ENCODE peak calls at places on chromosomes 13 and 19, in four cellular contexts. One of them, this sample, is unnamed.

GRCh38 chr19:44653977-44654784 is 10.5 kb downstream of the PVR start:
- DNase-seq in pulmonary artery endothelial cell: peak; percentile 29
- DNase-seq in neural crest cell: peak; percentile 19
- DNase-seq in GM04504: no peak
- DNase-seq in this sample: peak; percentile 48

GRCh38 chr19:1746401-1747284 is 6.7 kb upstream of the ONECUT3 start:
- DNase-seq in pulmonary artery endothelial cell: no peak
- DNase-seq in neural crest cell: no peak
- DNase-seq in GM04504: no peak
- DNase-seq in this sample: no peak

GRCh38 chr19:47427241-47428176 is 8.2 kb upstream of the MEIS3 start:
- DNase-seq in pulmonary artery endothelial cell: no peak
- DNase-seq in neural crest cell: peak; percentile 88
- DNase-seq in GM04504: no peak
- DNase-seq in this sample: peak; percentile 80

GRCh38 chr19:44738161-44738535 is 10.4 kb upstream of the BCL3 start:
- DNase-seq in pulmonary artery endothelial cell: no peak
- DNase-seq in neural crest cell: no peak
- DNase-seq in GM04504: no peak
- DNase-seq in this sample: no peak

GRCh38 chr13:28012383-28012782 is 23.9 kb upstream of the URAD start:
- DNase-seq in pulmonary artery endothelial cell: no peak
- DNase-seq in neural crest cell: no peak
- DNase-seq in GM04504: no peak
- DNase-seq in this sample: no peak

GRCh38 chr13:114089341-114089740 is 43.1 kb downstream of the RASA3 start:
- DNase-seq in pulmonary artery endothelial cell: no peak
- DNase-seq in neural crest cell: no peak
- DNase-seq in GM04504: no peak
- DNase-seq in this sample: no peak

GRCh38 chr13:109415057-109415456 is 371.3 kb downstream of the IRS2 start:
- DNase-seq in pulmonary artery endothelial cell: no peak
- DNase-seq in neural crest cell: no peak
- DNase-seq in GM04504: peak; percentile 20
- DNase-seq in this sample: no peak

GRCh38 chr19:8001651-8001994 is 3.8 kb downstream of the ELAVL1 start:
- DNase-seq in pulmonary artery endothelial cell: no peak
- DNase-seq in neural crest cell: no peak
- DNase-seq in GM04504: no peak
- DNase-seq in this sample: no peak

GRCh38 chr19:56403261-56403660 is 871 bp upstream of the ZNF583 start:
- DNase-seq in pulmonary artery endothelial cell: no peak
- DNase-seq in neural crest cell: no peak
- DNase-seq in GM04504: no peak
- DNase-seq in this sample: no peak

GRCh38 chr13:103277959-103278673 is 211.9 kb upstream of the SLC10A2 start:
- DNase-seq in pulmonary artery endothelial cell: no peak
- DNase-seq in neural crest cell: no peak
- DNase-seq in GM04504: no peak
- DNase-seq in this sample: no peak

GRCh38 chr19:47755065-47755761 is 9.9 kb downstream of the NOP53 start:
- DNase-seq in pulmonary artery endothelial cell: no peak
- DNase-seq in neural crest cell: no peak
- DNase-seq in GM04504: no peak
- DNase-seq in this sample: no peak

GRCh38 chr19:47687906-47688305 is 25.3 kb upstream of the EHD2 start:
- DNase-seq in pulmonary artery endothelial cell: no peak
- DNase-seq in neural crest cell: no peak
- DNase-seq in GM04504: no peak
- DNase-seq in this sample: no peak

GRCh38 chr19:49019242-49019932 is 2.5 kb upstream of the LHB start:
- DNase-seq in pulmonary artery endothelial cell: no peak
- DNase-seq in neural crest cell: peak; percentile 39
- DNase-seq in GM04504: no peak
- DNase-seq in this sample: peak; percentile 88

GRCh38 chr19:46081928-46082727 is 41.3 kb upstream of the IGFL4 start:
- DNase-seq in pulmonary artery endothelial cell: no peak
- DNase-seq in neural crest cell: peak; percentile 16
- DNase-seq in GM04504: peak; percentile 48
- DNase-seq in this sample: peak; percentile 43

GRCh38 chr19:18021121-18021755 is 13.3 kb downstream of the ARRDC2 start:
- DNase-seq in pulmonary artery endothelial cell: peak; percentile 81
- DNase-seq in neural crest cell: no peak
- DNase-seq in GM04504: peak; percentile 79
- DNase-seq in this sample: no peak

GRCh38 chr19:54530866-54531265 is 28.2 kb downstream of the LAIR2 start:
- DNase-seq in pulmonary artery endothelial cell: no peak
- DNase-seq in neural crest cell: no peak
- DNase-seq in GM04504: no peak
- DNase-seq in this sample: no peak

GRCh38 chr19:35805518-35806102 is 7.0 kb downstream of the PRODH2 start:
- DNase-seq in pulmonary artery endothelial cell: no peak
- DNase-seq in neural crest cell: no peak
- DNase-seq in GM04504: no peak
- DNase-seq in this sample: no peak

GRCh38 chr19:10292206-10292788 is 2.5 kb downstream of the ICAM5 start:
- DNase-seq in pulmonary artery endothelial cell: no peak
- DNase-seq in neural crest cell: peak; percentile 65
- DNase-seq in GM04504: no peak
- DNase-seq in this sample: peak; percentile 85

GRCh38 chr19:45442927-45443461 is 19.3 kb upstream of the ERCC1 start:
- DNase-seq in pulmonary artery endothelial cell: no peak
- DNase-seq in neural crest cell: peak; percentile 24
- DNase-seq in GM04504: no peak
- DNase-seq in this sample: peak; percentile 63

GRCh38 chr19:44988896-44989563 is 12.2 kb upstream of the RELB start:
- DNase-seq in pulmonary artery endothelial cell: peak; percentile 30
- DNase-seq in neural crest cell: peak; percentile 64
- DNase-seq in GM04504: peak; percentile 17
- DNase-seq in this sample: peak; percentile 86

GRCh38 chr19:29499261-29499920 is 26.4 kb upstream of the VSTM2B start:
- DNase-seq in pulmonary artery endothelial cell: no peak
- DNase-seq in neural crest cell: no peak
- DNase-seq in GM04504: no peak
- DNase-seq in this sample: no peak

GRCh38 chr19:10418281-10419199 is 1.8 kb upstream of the PDE4A start:
- DNase-seq in pulmonary artery endothelial cell: no peak
- DNase-seq in neural crest cell: no peak
- DNase-seq in GM04504: no peak
- DNase-seq in this sample: peak; percentile 75

GRCh38 chr13:26541678-26542553 is 15.6 kb upstream of the WASF3 start:
- DNase-seq in pulmonary artery endothelial cell: no peak
- DNase-seq in neural crest cell: no peak
- DNase-seq in GM04504: no peak
- DNase-seq in this sample: no peak

GRCh38 chr19:51000981-51001380 is 423 bp downstream of the KLK8 start:
- DNase-seq in pulmonary artery endothelial cell: no peak
- DNase-seq in neural crest cell: no peak
- DNase-seq in GM04504: no peak
- DNase-seq in this sample: no peak

GRCh38 chr13:36344886-36345437 is 1.2 kb downstream of the SPART start:
- DNase-seq in pulmonary artery endothelial cell: no peak
- DNase-seq in neural crest cell: no peak
- DNase-seq in GM04504: no peak
- DNase-seq in this sample: no peak

GRCh38 chr19:12985049-12985776 is 10.1 kb upstream of the NFIX start:
- DNase-seq in pulmonary artery endothelial cell: no peak
- DNase-seq in neural crest cell: no peak
- DNase-seq in GM04504: peak; percentile 48
- DNase-seq in this sample: no peak

GRCh38 chr13:43227721-43228120 is 204.3 kb downstream of the DNAJC15 start:
- DNase-seq in pulmonary artery endothelial cell: no peak
- DNase-seq in neural crest cell: no peak
- DNase-seq in GM04504: no peak
- DNase-seq in this sample: peak; percentile 61

This sample was measured in BE2C.